ENCODE peak calls at places on chromosomes 3 and 15, in four cellular contexts. One of them, this sample, is unnamed.

GRCh38 chr3:141955163-141955562 is 78.7 kb downstream of the ATP1B3 start:
- DNase-seq in effector memory CD4-positive, alpha-beta T cell: no peak
- DNase-seq in hypothalamus: no peak
- DNase-seq in nephron progenitor cell: peak; percentile 17
- DNase-seq in this sample: no peak

GRCh38 chr3:4438296-4438695 is 28.8 kb downstream of the SUMF1 start:
- DNase-seq in effector memory CD4-positive, alpha-beta T cell: no peak
- DNase-seq in hypothalamus: no peak
- DNase-seq in nephron progenitor cell: no peak
- DNase-seq in this sample: no peak

GRCh38 chr3:149968216-149968615 is 2.5 kb downstream of the PFN2 start:
- DNase-seq in effector memory CD4-positive, alpha-beta T cell: no peak
- DNase-seq in hypothalamus: no peak
- DNase-seq in nephron progenitor cell: no peak
- DNase-seq in this sample: no peak

GRCh38 chr15:30649952-30650929 is 24.3 kb downstream of the ARHGAP11B start:
- DNase-seq in effector memory CD4-positive, alpha-beta T cell: no peak
- DNase-seq in hypothalamus: no peak
- DNase-seq in nephron progenitor cell: no peak
- DNase-seq in this sample: no peak

GRCh38 chr3:9276761-9277370 is 27.4 kb upstream of the SRGAP3 start:
- DNase-seq in effector memory CD4-positive, alpha-beta T cell: no peak
- DNase-seq in hypothalamus: no peak
- DNase-seq in nephron progenitor cell: no peak
- DNase-seq in this sample: no peak

GRCh38 chr3:114850913-114851312 is 296.2 kb downstream of the ZBTB20 start:
- DNase-seq in effector memory CD4-positive, alpha-beta T cell: no peak
- DNase-seq in hypothalamus: no peak
- DNase-seq in nephron progenitor cell: no peak
- DNase-seq in this sample: no peak

GRCh38 chr3:37494206-37494605 is 319.8 kb upstream of the LRRFIP2 start:
- DNase-seq in effector memory CD4-positive, alpha-beta T cell: no peak
- DNase-seq in hypothalamus: no peak
- DNase-seq in nephron progenitor cell: no peak
- DNase-seq in this sample: no peak

GRCh38 chr3:188299068-188299467 is 145.1 kb downstream of the LPP start:
- DNase-seq in effector memory CD4-positive, alpha-beta T cell: no peak
- DNase-seq in hypothalamus: no peak
- DNase-seq in nephron progenitor cell: no peak
- DNase-seq in this sample: no peak

GRCh38 chr3:106345353-106346027 is 476.7 kb upstream of the CBLB start:
- DNase-seq in effector memory CD4-positive, alpha-beta T cell: no peak
- DNase-seq in hypothalamus: no peak
- DNase-seq in nephron progenitor cell: no peak
- DNase-seq in this sample: no peak

GRCh38 chr15:43517354-43518072 is at the start of gene MAP1A:
- DNase-seq in effector memory CD4-positive, alpha-beta T cell: no peak
- DNase-seq in hypothalamus: peak; percentile 73
- DNase-seq in nephron progenitor cell: peak; percentile 64
- DNase-seq in this sample: peak; percentile 46